ENCODE peak calls at places on chromosomes 11 and 22, in six cellular contexts. I is ovary; Z is NAMALWA; A is H1; X is T follicular helper cell; S is stimulated activated CD4-positive, alpha-beta T cell treated with anti-CD3 and anti-CD28 coated beads, Interleukin-15, amount 100 ng/mL, for 48 hours. Y is an unnamed sample.

GRCh38 chr22:26547426-26547825 is 35.2 kb upstream of the TFIP11 start:
- DNase-seq in I (no peak), Z (no peak), S (peak), X (no peak), A (no peak), Y (no peak)

GRCh38 chr11:132681971-132682370 is 850.3 kb downstream of the OPCML start:
- DNase-seq in A (no peak), X (no peak), Z (no peak), I (no peak), S (no peak), Y (no peak)

GRCh38 chr11:34192481-34193401 is 87.3 kb downstream of the NAT10 start:
- DNase-seq in S (no peak), A (no peak), X (no peak), I (peak), Z (no peak), Y (peak)

GRCh38 chr11:12518606-12519385 is 141.4 kb downstream of the PARVA start:
- DNase-seq in Z (no peak), A (no peak), S (no peak), X (no peak), I (no peak), Y (no peak)

GRCh38 chr11:106787454-106787853 is 230.8 kb downstream of the GUCY1A2 start:
- DNase-seq in S (no peak), I (no peak), X (no peak), Z (no peak), A (no peak), Y (no peak)

GRCh38 chr22:48952256-48953102 is 875.2 kb downstream of the BRD1 start:
- DNase-seq in Z (no peak), S (no peak), I (no peak), A (no peak), X (no peak), Y (no peak)

GRCh38 chr11:129163714-129164164 is 28.4 kb downstream of the ARHGAP32 start:
- DNase-seq in X (no peak), S (no peak), Z (no peak), I (no peak), A (no peak), Y (no peak)

GRCh38 chr11:8933931-8934330 is 1.2 kb upstream of the C11orf16 start:
- DNase-seq in S (no peak), A (no peak), Z (no peak), I (no peak), X (no peak), Y (no peak)

GRCh38 chr11:126542621-126543020 is 187.1 kb downstream of the ST3GAL4 start:
- DNase-seq in S (no peak), A (no peak), I (no peak), Z (no peak), X (no peak), Y (no peak)

GRCh38 chr11:32890843-32891656 is 1.6 kb upstream of the QSER1 start:
- DNase-seq in Z (no peak), A (no peak), I (no peak), S (no peak), X (no peak), Y (no peak)

GRCh38 chr11:80855975-80856524 is 1415.2 kb upstream of the TENM4 start:
- DNase-seq in A (no peak), S (no peak), I (no peak), X (no peak), Z (no peak), Y (no peak)

GRCh38 chr11:69335461-69336386 is 41.8 kb downstream of the MYEOV start:
- DNase-seq in Z (no peak), A (no peak), X (no peak), S (no peak), I (no peak), Y (peak)

GRCh38 chr11:70842256-70842655 is 410.1 kb downstream of the SHANK2 start:
- DNase-seq in Z (no peak), S (no peak), I (no peak), A (no peak), X (no peak), Y (no peak)